ENCODE peak calls at places on chromosomes 7 and 10, in six cellular contexts. R is IMR-90; C is AG08396; J is effector memory CD4-positive, alpha-beta T cell; V is HCT116; Q is psoas muscle. Y is an unnamed sample.

GRCh38 chr10:24930427-24930826 is 22.0 kb downstream of the PRTFDC1 start:
- DNase-seq in R (no peak), C (no peak), J (no peak), V (no peak), Q (no peak), Y (no peak)

GRCh38 chr7:156693627-156694026 is 53.1 kb downstream of the RNF32 start:
- DNase-seq in R (no peak), C (no peak), J (no peak), V (no peak), Q (no peak), Y (no peak)

GRCh38 chr10:96473866-96474265 is 39.9 kb downstream of the TLL2 start:
- DNase-seq in R (no peak), C (no peak), J (no peak), V (no peak), Q (no peak), Y (no peak)

GRCh38 chr7:37832194-37832593 is 16.2 kb upstream of the NME8 start:
- DNase-seq in R (no peak), C (peak; percentile 3), J (no peak), V (no peak), Q (peak; percentile 84), Y (peak; percentile 7)

GRCh38 chr7:29995652-29996051 is 6.1 kb upstream of the SCRN1 start:
- DNase-seq in R (peak; percentile 6), C (no peak), J (no peak), V (no peak), Q (no peak), Y (no peak)

GRCh38 chr7:33776791-33777190 is 128.5 kb upstream of the BMPER start:
- DNase-seq in R (peak; percentile 71), C (no peak), J (no peak), V (no peak), Q (no peak), Y (peak; percentile 80)

GRCh38 chr7:12423995-12424745 is 20.5 kb upstream of the VWDE start:
- DNase-seq in R (no peak), C (no peak), J (no peak), V (no peak), Q (no peak), Y (no peak)

GRCh38 chr7:2471022-2471329 is 5.2 kb downstream of the GRIFIN start:
- DNase-seq in R (peak; percentile 74), C (peak; percentile 63), J (no peak), V (no peak), Q (no peak), Y (peak; percentile 64)

GRCh38 chr10:110859947-110860376 is 11.8 kb upstream of the PDCD4 start:
- DNase-seq in R (peak; percentile 72), C (peak; percentile 54), J (no peak), V (no peak), Q (no peak), Y (peak; percentile 84)

GRCh38 chr10:71302874-71303568 is 16.0 kb upstream of the SLC29A3 start:
- DNase-seq in R (peak; percentile 61), C (peak; percentile 36), J (no peak), V (peak; percentile 43), Q (peak; percentile 18), Y (peak; percentile 69)

GRCh38 chr7:80515298-80515697 is 3.4 kb upstream of the GNAT3 start:
- DNase-seq in R (no peak), C (no peak), J (no peak), V (no peak), Q (no peak), Y (no peak)

GRCh38 chr7:4140933-4141332 is 541.2 kb upstream of the FOXK1 start:
- DNase-seq in R (no peak), C (no peak), J (no peak), V (no peak), Q (no peak), Y (no peak)

GRCh38 chr10:108574233-108574632 is 1349.1 kb downstream of the XPNPEP1 start:
- DNase-seq in R (no peak), C (no peak), J (no peak), V (no peak), Q (no peak), Y (no peak)

GRCh38 chr7:71521506-71521905 is 389.6 kb downstream of the GALNT17 start:
- DNase-seq in R (no peak), C (no peak), J (no peak), V (no peak), Q (peak; percentile 61), Y (peak; percentile 73)

GRCh38 chr7:81688622-81689411 is 81.0 kb downstream of the HGF start:
- DNase-seq in R (no peak), C (no peak), J (no peak), V (no peak), Q (no peak), Y (no peak)

GRCh38 chr7:137007001-137007725 is 138.7 kb downstream of the CHRM2 start:
- DNase-seq in R (peak; percentile 34), C (peak; percentile 10), J (no peak), V (no peak), Q (no peak), Y (peak; percentile 40)

GRCh38 chr10:3784510-3785250 is at the start of gene KLF6:
- DNase-seq in R (peak; percentile 28), C (peak; percentile 34), J (no peak), V (no peak), Q (peak; percentile 86), Y (peak; percentile 65)

GRCh38 chr7:93046641-93047040 is 71.1 kb downstream of the SAMD9 start:
- DNase-seq in R (no peak), C (no peak), J (no peak), V (no peak), Q (no peak), Y (no peak)

GRCh38 chr7:134932707-134933370 is 53.5 kb upstream of the AGBL3 start:
- DNase-seq in R (peak; percentile 37), C (peak; percentile 64), J (no peak), V (no peak), Q (no peak), Y (no peak)

GRCh38 chr10:107075117-107075516 is 89.4 kb downstream of the SORCS1 start:
- DNase-seq in R (no peak), C (no peak), J (no peak), V (no peak), Q (no peak), Y (no peak)

GRCh38 chr10:118970770-118971169 is 58.7 kb upstream of the NANOS1 start:
- DNase-seq in R (no peak), C (no peak), J (no peak), V (no peak), Q (peak; percentile 65), Y (no peak)

GRCh38 chr10:93445978-93446720 is 36.0 kb downstream of the MYOF start:
- DNase-seq in R (no peak), C (no peak), J (no peak), V (no peak), Q (no peak), Y (peak; percentile 81)

GRCh38 chr7:95469850-95470249 is 15.9 kb upstream of the ASB4 start:
- DNase-seq in R (no peak), C (no peak), J (no peak), V (no peak), Q (no peak), Y (no peak)

GRCh38 chr7:18975689-18976280 is 141.7 kb downstream of the TWIST1 start:
- DNase-seq in R (no peak), C (no peak), J (no peak), V (no peak), Q (no peak), Y (no peak)

GRCh38 chr10:115030483-115031200 is 62.5 kb upstream of the ATRNL1 start:
- DNase-seq in R (no peak), C (no peak), J (no peak), V (no peak), Q (no peak), Y (no peak)

GRCh38 chr10:71486465-71487114 is 89.9 kb downstream of the CDH23 start:
- DNase-seq in R (peak; percentile 2), C (peak; percentile 50), J (no peak), V (peak; percentile 36), Q (no peak), Y (peak; percentile 53)